ENCODE peak calls at places on chromosome 15, in nine cellular contexts. H is keratinocyte; Z is PC-9; D is H1; J is psoas muscle; E is heart left ventricle; V is uterus; S is pancreas; Y is CD4-positive, alpha-beta memory T cell. W is an unnamed sample.

GRCh38 chr15:92906563-92907081 is 6.5 kb downstream of the CHD2 start:
- DNase-seq in V (no peak), Z (peak; percentile 98), D (no peak), S (no peak), E (no peak), J (no peak), H (peak; percentile 90), Y (peak; percentile 57), W (peak; percentile 11)

GRCh38 chr15:33729648-33730047 is 238.6 kb upstream of the CHRM5 start:
- DNase-seq in Z (no peak), V (no peak), E (no peak), D (no peak), H (no peak), J (no peak), Y (no peak), S (no peak), W (no peak)

GRCh38 chr15:92853222-92853621 is 46.9 kb upstream of the CHD2 start:
- DNase-seq in V (no peak), D (no peak), S (no peak), Y (no peak), H (no peak), E (no peak), J (no peak), Z (no peak), W (no peak)

GRCh38 chr15:65095011-65095746 is 18.6 kb downstream of the KBTBD13 start:
- DNase-seq in S (no peak), D (no peak), H (no peak), Y (no peak), Z (no peak), J (no peak), V (no peak), E (no peak), W (no peak)

GRCh38 chr15:78709263-78709882 is 68.4 kb upstream of the CHRNB4 start:
- DNase-seq in E (peak; percentile 76), Y (peak; percentile 50), Z (no peak), V (peak; percentile 73), S (peak; percentile 74), D (no peak), J (peak; percentile 81), H (no peak), W (peak; percentile 33)

GRCh38 chr15:47870300-47870955 is 153.1 kb downstream of the SEMA6D start:
- DNase-seq in H (no peak), D (no peak), E (peak; percentile 32), S (no peak), J (no peak), Y (no peak), Z (no peak), V (peak; percentile 15), W (no peak)

GRCh38 chr15:67290319-67290718 is 35.7 kb downstream of the IQCH start:
- DNase-seq in D (no peak), H (no peak), Y (no peak), Z (no peak), J (no peak), E (no peak), V (no peak), S (no peak), W (no peak)

GRCh38 chr15:39188930-39189329 is 391.9 kb upstream of the THBS1 start:
- DNase-seq in S (no peak), Y (no peak), J (no peak), H (no peak), E (no peak), V (no peak), D (no peak), Z (peak; percentile 85), W (peak; percentile 48)

GRCh38 chr15:61157933-61158332 is 71.2 kb downstream of the RORA start:
- DNase-seq in S (peak; percentile 16), D (no peak), V (peak; percentile 71), Z (no peak), E (peak; percentile 83), H (no peak), J (peak; percentile 71), Y (no peak), W (no peak)

GRCh38 chr15:98755138-98755537 is 106.8 kb downstream of the IGF1R start:
- DNase-seq in E (no peak), D (no peak), Z (no peak), S (no peak), J (no peak), H (no peak), V (no peak), Y (no peak), W (no peak)

DNA sequence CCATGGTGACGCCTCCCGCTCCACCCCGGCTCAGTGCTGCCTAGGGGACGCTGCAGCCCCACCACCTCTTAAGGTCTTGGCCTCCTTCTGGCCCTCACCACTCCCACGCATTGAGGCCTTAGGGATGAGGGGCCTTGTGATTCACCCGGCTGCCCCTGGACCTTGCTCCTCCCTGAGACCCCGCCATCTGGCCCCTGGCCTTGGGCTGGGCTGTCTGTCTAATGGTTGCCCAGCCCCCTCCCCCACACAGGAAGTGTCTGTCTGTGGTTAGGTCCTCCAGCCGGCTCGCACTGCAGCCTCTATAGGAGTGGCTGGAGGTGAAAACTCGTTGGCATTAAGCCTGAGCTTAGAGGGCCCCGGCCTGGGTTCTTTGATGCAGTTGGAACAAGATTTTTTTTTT is 21.5 kb upstream of the MTHFS start:
- DNase-seq in Y (no peak), D (no peak), S (no peak), J (no peak), Z (no peak), E (no peak), H (no peak), V (no peak), W (no peak)
- H3K9me3 ChIP-seq in Y (peaks cover 37% of the 10 kb centered on the region), D (no peaks in the 10 kb centered on the region), S (no peaks in the 10 kb centered on the region), J (peaks cover 67% of the 10 kb centered on the region), Z (peaks cover 50% of the 10 kb centered on the region), E (peaks cover 71% of the 10 kb centered on the region), H (peaks cover 15% of the 10 kb centered on the region), V (no peaks in the 10 kb centered on the region), W (no peaks in the 10 kb centered on the region)

GRCh38 chr15:31262901-31263671 is 63.5 kb upstream of the KLF13 start:
- DNase-seq in J (peak; percentile 54), D (no peak), S (peak; percentile 5), H (peak; percentile 13), Z (no peak), V (no peak), E (peak; percentile 64), Y (no peak), W (no peak)
- H3K4me3 ChIP-seq in J (no peak overlapping the region), D (no peak overlapping the region), S (no peak overlapping the region), H (no peak overlapping the region), Z (no peak overlapping the region), V (no peak overlapping the region), E (no peak overlapping the region), Y (no peak overlapping the region), W (no peak overlapping the region)

GRCh38 chr15:32683906-32684584 is 33.8 kb upstream of the GREM1 start:
- DNase-seq in Z (no peak), Y (no peak), S (no peak), V (no peak), E (no peak), J (no peak), H (no peak), D (no peak), W (no peak)

GRCh38 chr15:32685576-32685975 is 32.2 kb upstream of the GREM1 start:
- DNase-seq in Z (no peak), S (no peak), V (no peak), D (no peak), E (no peak), H (no peak), J (no peak), Y (no peak), W (no peak)

GRCh38 chr15:32687556-32687955 is 30.2 kb upstream of the GREM1 start:
- DNase-seq in D (no peak), H (peak; percentile 77), Y (no peak), S (no peak), V (no peak), J (no peak), E (no peak), Z (no peak), W (no peak)

GRCh38 chr15:32683231-32683630 is 34.6 kb upstream of the GREM1 start:
- DNase-seq in V (no peak), Z (no peak), H (no peak), D (no peak), E (no peak), J (no peak), Y (no peak), S (no peak), W (no peak)

DNA sequence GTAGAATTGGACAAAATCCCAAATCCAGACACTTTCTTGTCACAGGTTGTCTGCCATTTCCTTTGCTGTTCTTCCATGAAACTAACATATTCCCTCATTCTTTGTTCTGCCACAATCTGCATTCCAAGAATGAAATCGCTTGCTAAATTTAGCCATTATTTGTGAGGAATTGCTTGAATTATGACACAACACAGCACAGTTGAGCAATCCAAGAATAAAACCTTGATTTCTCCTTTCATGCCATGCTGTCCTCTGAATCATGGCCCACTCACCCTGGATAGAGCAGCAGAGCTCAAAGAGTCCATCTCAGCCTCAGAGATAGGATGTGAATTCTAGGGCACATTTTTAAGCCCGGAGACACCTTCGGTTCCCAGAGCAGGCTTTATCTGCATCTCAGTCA is 35.2 kb upstream of the GREM1 start:
- DNase-seq in Z (no peak), D (no peak), V (no peak), J (no peak), H (no peak), Y (no peak), S (no peak), E (no peak), W (no peak)
- H3K27ac ChIP-seq in Z (no peak overlapping the region), D (no peak overlapping the region), V (peak overlapping the region; percentile 19), J (no peak overlapping the region), H (peak overlapping the region; percentile 87), Y (no peak overlapping the region), S (no peak overlapping the region), E (no peak overlapping the region), W (no peak overlapping the region)

DNA sequence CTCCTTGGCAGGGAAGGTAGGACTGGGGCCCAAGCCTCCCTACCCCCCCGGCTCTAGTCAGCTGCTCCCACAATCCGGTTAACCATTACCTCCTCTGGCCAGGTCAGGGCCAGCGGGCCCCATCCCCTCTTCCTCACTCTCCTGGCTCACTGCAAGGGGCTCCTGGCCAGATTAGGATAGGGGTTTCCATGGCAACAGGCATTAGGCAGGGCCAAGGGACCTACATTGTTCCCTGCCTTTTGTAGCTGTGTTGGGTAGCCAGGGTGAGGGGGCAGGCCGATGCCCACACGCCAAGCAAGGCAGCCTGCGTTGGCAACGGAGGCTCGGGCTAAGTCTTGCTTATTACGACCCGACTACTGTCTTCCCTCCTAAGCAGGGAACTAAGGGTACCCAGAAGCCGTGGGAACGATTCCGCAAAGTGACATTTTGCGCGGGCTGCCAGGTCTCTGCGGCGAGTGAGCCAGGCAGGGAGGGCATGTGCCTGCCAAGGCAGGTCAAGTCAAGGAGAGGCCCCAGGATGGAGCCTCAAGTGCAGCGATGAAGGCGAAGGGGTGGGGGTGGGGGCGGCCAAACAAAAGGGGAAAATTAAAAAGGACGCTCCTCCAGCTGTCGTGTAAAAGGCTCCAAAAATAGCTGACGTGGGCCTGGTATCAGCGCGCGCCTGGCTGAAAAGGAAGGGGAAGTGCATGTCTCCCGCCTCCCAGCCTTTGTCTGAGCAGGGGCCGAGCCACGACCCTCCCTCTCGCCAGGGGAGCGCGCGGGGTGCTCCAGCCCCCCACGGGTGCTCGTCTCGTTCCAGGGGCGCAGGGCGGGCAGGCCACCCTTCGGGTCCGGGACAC is 919 bp downstream of the IDH2 start:
- DNase-seq in J (peak; percentile 73), S (peak; percentile 75), Z (no peak), V (peak; percentile 35), H (no peak), Y (no peak), E (peak; percentile 76), D (no peak), W (peak; percentile 38)
- H3K9me3 ChIP-seq in J (no peaks in the 10 kb centered on the region), S (no peaks in the 10 kb centered on the region), Z (no peaks in the 10 kb centered on the region), V (no peaks in the 10 kb centered on the region), H (no peaks in the 10 kb centered on the region), Y (no peaks in the 10 kb centered on the region), E (no peaks in the 10 kb centered on the region), D (no peaks in the 10 kb centered on the region), W (no peaks in the 10 kb centered on the region)